ENCODE peak calls at places on chromosomes 7 and 10, in nine cellular contexts. One of them, this sample, is unnamed.

GRCh38 chr10:113232928-113233511 is 283.0 kb downstream of the TCF7L2 start:
- DNase-seq in uterus: no peak
- DNase-seq in IMR-90: no peak
- DNase-seq in suprapubic skin: no peak
- DNase-seq in body of pancreas: no peak
- DNase-seq in sigmoid colon: no peak
- DNase-seq in heart left ventricle: no peak
- DNase-seq in endothelial cell of umbilical vein: no peak
- DNase-seq in tibial nerve: no peak
- DNase-seq in this sample: peak; percentile 62

GRCh38 chr10:88004451-88004850 is 141.0 kb downstream of the PTEN start:
- DNase-seq in uterus: no peak
- DNase-seq in IMR-90: peak; percentile 49
- DNase-seq in suprapubic skin: no peak
- DNase-seq in body of pancreas: no peak
- DNase-seq in sigmoid colon: no peak
- DNase-seq in heart left ventricle: no peak
- DNase-seq in endothelial cell of umbilical vein: no peak
- DNase-seq in tibial nerve: no peak
- DNase-seq in this sample: no peak

GRCh38 chr7:148142660-148143248 is 447.8 kb upstream of the C7orf33 start:
- DNase-seq in uterus: no peak
- DNase-seq in IMR-90: peak; percentile 21
- DNase-seq in suprapubic skin: no peak
- DNase-seq in body of pancreas: peak; percentile 53
- DNase-seq in sigmoid colon: no peak
- DNase-seq in heart left ventricle: no peak
- DNase-seq in endothelial cell of umbilical vein: no peak
- DNase-seq in tibial nerve: no peak
- DNase-seq in this sample: no peak

GRCh38 chr7:92325850-92326249 is 80.1 kb downstream of the ANKIB1 start:
- DNase-seq in uterus: no peak
- DNase-seq in IMR-90: peak; percentile 1
- DNase-seq in suprapubic skin: no peak
- DNase-seq in body of pancreas: no peak
- DNase-seq in sigmoid colon: no peak
- DNase-seq in heart left ventricle: no peak
- DNase-seq in endothelial cell of umbilical vein: no peak
- DNase-seq in tibial nerve: no peak
- DNase-seq in this sample: no peak

GRCh38 chr10:79359816-79360498 is 12.7 kb downstream of the PPIF start:
- DNase-seq in uterus: no peak
- DNase-seq in IMR-90: no peak
- DNase-seq in suprapubic skin: no peak
- DNase-seq in body of pancreas: no peak
- DNase-seq in sigmoid colon: peak; percentile 25
- DNase-seq in heart left ventricle: peak; percentile 20
- DNase-seq in endothelial cell of umbilical vein: no peak
- DNase-seq in tibial nerve: no peak
- DNase-seq in this sample: no peak

GRCh38 chr7:112866424-112866823 is 76.2 kb upstream of the TMEM168 start:
- DNase-seq in uterus: no peak
- DNase-seq in IMR-90: no peak
- DNase-seq in suprapubic skin: no peak
- DNase-seq in body of pancreas: no peak
- DNase-seq in sigmoid colon: no peak
- DNase-seq in heart left ventricle: no peak
- DNase-seq in endothelial cell of umbilical vein: no peak
- DNase-seq in tibial nerve: no peak
- DNase-seq in this sample: no peak

GRCh38 chr10:121428848-121429247 is 169.4 kb downstream of the FGFR2 start:
- DNase-seq in uterus: no peak
- DNase-seq in IMR-90: no peak
- DNase-seq in suprapubic skin: no peak
- DNase-seq in body of pancreas: no peak
- DNase-seq in sigmoid colon: no peak
- DNase-seq in heart left ventricle: no peak
- DNase-seq in endothelial cell of umbilical vein: no peak
- DNase-seq in tibial nerve: no peak
- DNase-seq in this sample: no peak

GRCh38 chr10:122435212-122435827 is 19.1 kb upstream of the ARMS2 start:
- DNase-seq in uterus: no peak
- DNase-seq in IMR-90: peak; percentile 55
- DNase-seq in suprapubic skin: no peak
- DNase-seq in body of pancreas: no peak
- DNase-seq in sigmoid colon: no peak
- DNase-seq in heart left ventricle: no peak
- DNase-seq in endothelial cell of umbilical vein: peak; percentile 64
- DNase-seq in tibial nerve: no peak
- DNase-seq in this sample: no peak

GRCh38 chr10:68301790-68302502 is 29.9 kb upstream of the HNRNPH3 start:
- DNase-seq in uterus: no peak
- DNase-seq in IMR-90: peak; percentile 75
- DNase-seq in suprapubic skin: no peak
- DNase-seq in body of pancreas: no peak
- DNase-seq in sigmoid colon: no peak
- DNase-seq in heart left ventricle: no peak
- DNase-seq in endothelial cell of umbilical vein: peak; percentile 63
- DNase-seq in tibial nerve: no peak
- DNase-seq in this sample: no peak

GRCh38 chr7:46131916-46132795 is 211.1 kb upstream of the IGFBP3 start:
- DNase-seq in uterus: no peak
- DNase-seq in IMR-90: no peak
- DNase-seq in suprapubic skin: no peak
- DNase-seq in body of pancreas: no peak
- DNase-seq in sigmoid colon: no peak
- DNase-seq in heart left ventricle: no peak
- DNase-seq in endothelial cell of umbilical vein: no peak
- DNase-seq in tibial nerve: no peak
- DNase-seq in this sample: no peak

GRCh38 chr7:93910076-93910994 is 4.0 kb downstream of the GNGT1 start:
- DNase-seq in uterus: peak; percentile 67
- DNase-seq in IMR-90: peak; percentile 84
- DNase-seq in suprapubic skin: no peak
- DNase-seq in body of pancreas: no peak
- DNase-seq in sigmoid colon: peak; percentile 85
- DNase-seq in heart left ventricle: peak; percentile 48
- DNase-seq in endothelial cell of umbilical vein: peak; percentile 86
- DNase-seq in tibial nerve: no peak
- DNase-seq in this sample: no peak

GRCh38 chr7:23476286-23477169 is 6.2 kb upstream of the IGF2BP3 start:
- DNase-seq in uterus: no peak
- DNase-seq in IMR-90: no peak
- DNase-seq in suprapubic skin: no peak
- DNase-seq in body of pancreas: no peak
- DNase-seq in sigmoid colon: no peak
- DNase-seq in heart left ventricle: no peak
- DNase-seq in endothelial cell of umbilical vein: peak; percentile 30
- DNase-seq in tibial nerve: no peak
- DNase-seq in this sample: no peak

GRCh38 chr7:22858640-22859561 is 36.3 kb upstream of the TOMM7 start:
- DNase-seq in uterus: no peak
- DNase-seq in IMR-90: peak; percentile 99
- DNase-seq in suprapubic skin: no peak
- DNase-seq in body of pancreas: no peak
- DNase-seq in sigmoid colon: no peak
- DNase-seq in heart left ventricle: no peak
- DNase-seq in endothelial cell of umbilical vein: peak; percentile 54
- DNase-seq in tibial nerve: no peak
- DNase-seq in this sample: no peak

GRCh38 chr7:120964088-120964487 is 13.5 kb downstream of the ING3 start:
- DNase-seq in uterus: no peak
- DNase-seq in IMR-90: no peak
- DNase-seq in suprapubic skin: no peak
- DNase-seq in body of pancreas: no peak
- DNase-seq in sigmoid colon: no peak
- DNase-seq in heart left ventricle: no peak
- DNase-seq in endothelial cell of umbilical vein: no peak
- DNase-seq in tibial nerve: no peak
- DNase-seq in this sample: no peak

GRCh38 chr7:120961638-120962173 is 11.1 kb downstream of the ING3 start:
- DNase-seq in uterus: no peak
- DNase-seq in IMR-90: peak; percentile 11
- DNase-seq in suprapubic skin: no peak
- DNase-seq in body of pancreas: no peak
- DNase-seq in sigmoid colon: no peak
- DNase-seq in heart left ventricle: no peak
- DNase-seq in endothelial cell of umbilical vein: no peak
- DNase-seq in tibial nerve: no peak
- DNase-seq in this sample: no peak

DNA sequence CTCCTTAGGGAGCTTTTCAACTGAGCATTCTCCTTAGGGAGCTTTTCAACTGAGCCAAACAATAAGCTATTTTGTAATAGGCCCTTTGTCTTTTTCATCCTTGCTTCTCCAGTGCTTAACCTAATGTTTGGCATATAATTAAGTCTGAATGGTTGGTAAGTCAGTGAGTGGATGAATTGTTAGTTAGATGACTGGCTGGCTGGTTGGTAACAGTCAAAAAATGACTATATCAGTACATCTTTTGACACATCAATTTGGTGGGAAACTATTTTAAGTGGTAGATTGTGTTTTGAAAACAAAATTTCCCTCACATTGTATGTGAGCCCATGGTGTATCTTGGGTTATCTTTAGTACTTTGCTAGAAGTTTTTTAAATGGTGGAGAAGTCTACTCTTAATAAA is 16.4 kb downstream of the ING3 start:
- DNase-seq in uterus: no peak
- DNase-seq in IMR-90: no peak
- DNase-seq in suprapubic skin: no peak
- DNase-seq in body of pancreas: no peak
- DNase-seq in sigmoid colon: no peak
- DNase-seq in heart left ventricle: no peak
- DNase-seq in endothelial cell of umbilical vein: no peak
- DNase-seq in tibial nerve: no peak
- DNase-seq in this sample: no peak
- H3K36me3 ChIP-seq in uterus: no peaks in the 10 kb centered on the region
- H3K36me3 ChIP-seq in IMR-90: peaks cover 23% of the 10 kb centered on the region
- H3K36me3 ChIP-seq in suprapubic skin: peaks cover 39% of the 10 kb centered on the region
- H3K36me3 ChIP-seq in body of pancreas: peaks cover 19% of the 10 kb centered on the region
- H3K36me3 ChIP-seq in sigmoid colon: peaks cover 30% of the 10 kb centered on the region
- H3K36me3 ChIP-seq in heart left ventricle: peaks cover 38% of the 10 kb centered on the region
- H3K36me3 ChIP-seq in endothelial cell of umbilical vein: peaks cover 14% of the 10 kb centered on the region
- H3K36me3 ChIP-seq in tibial nerve: peaks cover 15% of the 10 kb centered on the region
- H3K36me3 ChIP-seq in this sample: peaks cover 24% of the 10 kb centered on the region

GRCh38 chr7:30135551-30136271 is 925 bp downstream of the MTURN start:
- DNase-seq in uterus: peak; percentile 56
- DNase-seq in IMR-90: peak; percentile 62
- DNase-seq in suprapubic skin: peak; percentile 82
- DNase-seq in body of pancreas: peak; percentile 52
- DNase-seq in sigmoid colon: peak; percentile 81
- DNase-seq in heart left ventricle: peak; percentile 69
- DNase-seq in endothelial cell of umbilical vein: peak; percentile 38
- DNase-seq in tibial nerve: peak; percentile 66
- DNase-seq in this sample: peak; percentile 93
- TF ChIP-seq POLR2A in uterus: no peak
- TF ChIP-seq POLR2A in IMR-90: no peak
- TF ChIP-seq POLR2A in suprapubic skin: no peak
- TF ChIP-seq POLR2A in body of pancreas: peak; percentile 50
- TF ChIP-seq POLR2A in sigmoid colon: peak; percentile 17
- TF ChIP-seq POLR2A in heart left ventricle: no peak
- TF ChIP-seq POLR2A in endothelial cell of umbilical vein: no peak
- TF ChIP-seq POLR2A in tibial nerve: peak; percentile 40
- TF ChIP-seq POLR2A in this sample: no peak

GRCh38 chr7:31061185-31061584 is 9.1 kb downstream of the ADCYAP1R1 start:
- DNase-seq in uterus: no peak
- DNase-seq in IMR-90: no peak
- DNase-seq in suprapubic skin: no peak
- DNase-seq in body of pancreas: no peak
- DNase-seq in sigmoid colon: no peak
- DNase-seq in heart left ventricle: no peak
- DNase-seq in endothelial cell of umbilical vein: no peak
- DNase-seq in tibial nerve: no peak
- DNase-seq in this sample: no peak
- TF ChIP-seq CTCF in uterus: no peak
- TF ChIP-seq CTCF in IMR-90: no peak
- TF ChIP-seq CTCF in suprapubic skin: no peak
- TF ChIP-seq CTCF in body of pancreas: no peak
- TF ChIP-seq CTCF in sigmoid colon: no peak
- TF ChIP-seq CTCF in heart left ventricle: no peak
- TF ChIP-seq CTCF in endothelial cell of umbilical vein: no peak
- TF ChIP-seq CTCF in tibial nerve: no peak
- TF ChIP-seq CTCF in this sample: no peak

GRCh38 chr7:155305251-155305904 is 7.7 kb downstream of the INSIG1 start:
- DNase-seq in uterus: no peak
- DNase-seq in IMR-90: no peak
- DNase-seq in suprapubic skin: no peak
- DNase-seq in body of pancreas: no peak
- DNase-seq in sigmoid colon: no peak
- DNase-seq in heart left ventricle: no peak
- DNase-seq in endothelial cell of umbilical vein: no peak
- DNase-seq in tibial nerve: no peak
- DNase-seq in this sample: no peak

GRCh38 chr7:155306677-155307470 is 9.2 kb downstream of the INSIG1 start:
- DNase-seq in uterus: no peak
- DNase-seq in IMR-90: no peak
- DNase-seq in suprapubic skin: no peak
- DNase-seq in body of pancreas: no peak
- DNase-seq in sigmoid colon: no peak
- DNase-seq in heart left ventricle: no peak
- DNase-seq in endothelial cell of umbilical vein: no peak
- DNase-seq in tibial nerve: no peak
- DNase-seq in this sample: no peak

GRCh38 chr7:155309021-155309338 is 11.3 kb downstream of the INSIG1 start:
- DNase-seq in uterus: no peak
- DNase-seq in IMR-90: no peak
- DNase-seq in suprapubic skin: no peak
- DNase-seq in body of pancreas: no peak
- DNase-seq in sigmoid colon: no peak
- DNase-seq in heart left ventricle: no peak
- DNase-seq in endothelial cell of umbilical vein: no peak
- DNase-seq in tibial nerve: no peak
- DNase-seq in this sample: no peak

GRCh38 chr7:155310425-155311114 is 12.9 kb downstream of the INSIG1 start:
- DNase-seq in uterus: no peak
- DNase-seq in IMR-90: no peak
- DNase-seq in suprapubic skin: no peak
- DNase-seq in body of pancreas: no peak
- DNase-seq in sigmoid colon: no peak
- DNase-seq in heart left ventricle: no peak
- DNase-seq in endothelial cell of umbilical vein: no peak
- DNase-seq in tibial nerve: no peak
- DNase-seq in this sample: no peak

DNA sequence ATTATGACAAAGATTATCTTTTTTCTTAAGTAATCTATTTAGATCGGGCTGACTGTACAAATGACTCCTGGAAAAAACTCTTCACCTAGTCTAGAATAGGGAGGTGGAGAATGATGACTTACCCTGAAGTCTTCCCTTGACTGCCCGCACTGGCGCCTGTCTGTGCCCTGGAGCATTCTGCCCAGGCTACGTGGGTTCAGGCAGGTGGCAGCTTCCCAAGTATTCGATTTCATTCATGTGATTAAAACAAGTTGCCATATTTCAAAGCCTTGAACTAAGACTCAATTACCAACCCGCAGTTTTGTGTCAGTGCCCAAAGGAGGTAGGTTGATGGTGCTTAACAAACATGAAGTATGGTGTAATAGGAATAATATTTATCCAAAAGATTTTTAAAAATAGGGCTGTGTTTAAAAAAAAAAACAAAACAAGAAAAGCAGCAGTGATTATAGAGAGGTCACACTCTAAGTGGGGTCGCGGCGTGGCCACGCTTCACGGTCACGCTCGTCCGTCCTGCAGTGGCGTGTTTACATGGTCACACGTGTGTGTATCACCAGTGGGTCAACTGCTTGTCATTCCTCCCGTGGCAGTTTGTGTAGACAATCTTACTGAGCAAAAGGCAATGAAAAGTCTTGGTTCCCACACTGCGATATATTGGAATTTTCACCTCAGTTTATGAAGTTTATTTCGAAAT is 10.8 kb downstream of the INSIG1 start:
- DNase-seq in uterus: no peak
- DNase-seq in IMR-90: no peak
- DNase-seq in suprapubic skin: no peak
- DNase-seq in body of pancreas: no peak
- DNase-seq in sigmoid colon: no peak
- DNase-seq in heart left ventricle: no peak
- DNase-seq in endothelial cell of umbilical vein: no peak
- DNase-seq in tibial nerve: no peak
- DNase-seq in this sample: no peak
- H3K36me3 ChIP-seq in uterus: no peaks in the 10 kb centered on the region
- H3K36me3 ChIP-seq in IMR-90: peaks cover 16% of the 10 kb centered on the region
- H3K36me3 ChIP-seq in suprapubic skin: peaks cover 49% of the 10 kb centered on the region
- H3K36me3 ChIP-seq in body of pancreas: peaks cover 5% of the 10 kb centered on the region
- H3K36me3 ChIP-seq in sigmoid colon: peaks cover 13% of the 10 kb centered on the region
- H3K36me3 ChIP-seq in heart left ventricle: peaks cover 15% of the 10 kb centered on the region
- H3K36me3 ChIP-seq in endothelial cell of umbilical vein: peaks cover 9% of the 10 kb centered on the region
- H3K36me3 ChIP-seq in tibial nerve: peaks cover 15% of the 10 kb centered on the region
- H3K36me3 ChIP-seq in this sample: peaks cover 49% of the 10 kb centered on the region

This sample was measured in esophagus muscularis mucosa.